ENCODE peak calls at places on chromosomes 2 and 18, in nine cellular contexts. C, O, P, W, N, R, H, V and Z are unnamed samples.

GRCh38 chr2:36468463-36469266 is 113.1 kb downstream of the CRIM1 start:
- DNase-seq in N (no peak), H (peak; percentile 94), W (no peak), P (peak; percentile 82), C (no peak), O (peak; percentile 47), V (no peak), R (no peak), Z (no peak)

GRCh38 chr2:209476367-209477191 is 52.7 kb downstream of the MAP2 start:
- DNase-seq in C (no peak), N (peak; percentile 32), H (peak; percentile 29), O (no peak), R (peak; percentile 81), V (peak; percentile 45), W (no peak), P (peak; percentile 94), Z (no peak)

GRCh38 chr2:233497692-233498091 is 68.9 kb downstream of the USP40 start:
- DNase-seq in W (no peak), C (no peak), V (no peak), N (no peak), P (no peak), R (no peak), O (no peak), H (no peak), Z (no peak)

GRCh38 chr18:2911533-2911932 is 64.7 kb downstream of the EMILIN2 start:
- DNase-seq in C (no peak), R (no peak), O (no peak), P (no peak), W (no peak), H (no peak), N (no peak), V (no peak), Z (no peak)

GRCh38 chr2:100880730-100881129 is 60.8 kb downstream of the NPAS2 start:
- DNase-seq in W (no peak), C (no peak), V (no peak), R (no peak), N (no peak), O (no peak), H (peak; percentile 40), P (peak; percentile 91), Z (no peak)

GRCh38 chr18:8548186-8548585 is 61.1 kb upstream of the RAB12 start:
- DNase-seq in H (peak; percentile 39), C (peak; percentile 28), N (no peak), W (no peak), P (no peak), R (no peak), O (no peak), V (no peak), Z (peak; percentile 46)

GRCh38 chr18:48933578-48934399 is 17.0 kb downstream of the SMAD7 start:
- DNase-seq in H (no peak), W (no peak), N (peak; percentile 45), C (peak; percentile 46), V (no peak), P (peak; percentile 63), O (no peak), R (no peak), Z (no peak)

GRCh38 chr2:228628682-228629081 is 447.2 kb upstream of the SPHKAP start:
- DNase-seq in H (no peak), C (no peak), P (no peak), V (no peak), O (no peak), R (no peak), N (no peak), W (no peak), Z (no peak)

GRCh38 chr2:195572894-195573293 is 84.1 kb upstream of the SLC39A10 start:
- DNase-seq in N (no peak), R (no peak), P (no peak), O (no peak), H (no peak), C (no peak), V (no peak), W (no peak), Z (no peak)

GRCh38 chr18:45402485-45403056 is 212.7 kb upstream of the SLC14A2 start:
- DNase-seq in N (no peak), H (peak; percentile 31), R (no peak), C (no peak), W (no peak), O (no peak), V (no peak), P (no peak), Z (no peak)

GRCh38 chr2:85504434-85505261 is 34.3 kb upstream of the MAT2A start:
- DNase-seq in V (peak; percentile 26), N (peak; percentile 26), W (peak; percentile 51), C (no peak), P (peak; percentile 96), O (no peak), R (peak; percentile 55), H (peak; percentile 97), Z (peak; percentile 76)

GRCh38 chr2:224381913-224382647 is 19.8 kb downstream of the FAM124B start:
- DNase-seq in V (no peak), C (no peak), N (no peak), W (no peak), P (peak; percentile 67), R (no peak), H (no peak), O (no peak), Z (no peak)

GRCh38 chr18:10685484-10685883 is 159.7 kb downstream of the NAPG start:
- DNase-seq in R (peak; percentile 40), H (no peak), O (peak; percentile 82), N (no peak), P (no peak), W (no peak), C (no peak), V (no peak), Z (no peak)

GRCh38 chr2:239393941-239394340 is 6.9 kb downstream of the HDAC4 start:
- DNase-seq in O (no peak), H (peak; percentile 27), R (no peak), N (no peak), C (peak; percentile 4), W (no peak), V (no peak), P (no peak), Z (no peak)

GRCh38 chr2:166376488-166376828 is 714 bp upstream of the SCN9A start:
- DNase-seq in W (no peak), R (no peak), V (no peak), P (no peak), H (no peak), N (no peak), O (no peak), C (no peak), Z (no peak)
- TF ChIP-seq POLR2A in W (no peak), R (no peak), V (no peak), P (no peak), H (no peak), N (no peak), O (no peak), C (no peak), Z (no peak)

GRCh38 chr18:56650944-56651770 is at the start of gene WDR7:
- DNase-seq in R (peak; percentile 95), C (peak; percentile 93), V (peak; percentile 97), N (peak; percentile 97), P (peak; percentile 98), O (peak; percentile 99), H (peak; percentile 98), W (peak; percentile 94), Z (peak; percentile 48)
- TF ChIP-seq POLR2A in R (peak; percentile 74), C (no peak), V (no peak), N (no peak), P (no peak), O (no peak), H (no peak), W (peak; percentile 40), Z (peak; percentile 47)

DNA sequence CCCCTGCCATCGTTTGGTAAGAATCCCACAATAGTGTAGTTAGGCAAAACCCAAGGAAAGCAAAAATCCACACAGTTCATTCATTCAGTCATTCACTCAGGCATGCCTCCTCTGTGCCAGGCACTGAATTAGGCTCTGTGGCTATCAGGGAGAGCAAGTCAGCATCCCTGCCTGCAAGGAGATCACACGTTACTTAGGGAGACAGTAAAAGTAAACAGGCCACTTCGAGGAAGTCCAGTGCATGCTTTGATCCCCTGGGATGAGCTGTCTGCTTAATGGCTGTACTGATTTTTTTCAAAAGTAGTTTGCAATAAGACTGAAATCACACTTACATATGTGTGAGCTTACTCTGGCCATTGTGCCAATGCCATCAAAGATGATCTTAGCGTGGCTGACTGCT is 84.3 kb downstream of the GALNT14 start:
- DNase-seq in O (no peak), R (no peak), V (no peak), W (no peak), P (no peak), N (no peak), C (no peak), H (no peak), Z (no peak)
- TF ChIP-seq POLR2A in O (no peak), R (no peak), V (no peak), W (no peak), P (no peak), N (no peak), C (no peak), H (no peak), Z (no peak)

GRCh38 chr2:157438907-157439791 is 4.7 kb downstream of the CYTIP start:
- DNase-seq in C (no peak), N (no peak), R (no peak), W (no peak), O (no peak), H (no peak), P (no peak), V (no peak), Z (no peak)
- TF ChIP-seq POLR2A in C (no peak), N (no peak), R (no peak), W (no peak), O (no peak), H (no peak), P (no peak), V (no peak), Z (no peak)